ENCODE peak calls at places on chromosome 13, in four cellular contexts. One of them, this sample, is unnamed.

GRCh38 chr13:106367361-106367781 is 168.1 kb downstream of the EFNB2 start:
- DNase-seq in CD8-positive, alpha-beta T cell: no peak
- DNase-seq in posterior cingulate gyrus: no peak
- DNase-seq in stimulated activated CD8-positive, alpha-beta memory T cell treated with anti-CD3 and anti-CD28 coated beads, Interleukin-4, amount 100 ng/mL, for 24 hours: no peak
- DNase-seq in this sample: no peak

GRCh38 chr13:80011448-80012212 is 329.3 kb downstream of the SPRY2 start:
- DNase-seq in CD8-positive, alpha-beta T cell: no peak
- DNase-seq in posterior cingulate gyrus: no peak
- DNase-seq in stimulated activated CD8-positive, alpha-beta memory T cell treated with anti-CD3 and anti-CD28 coated beads, Interleukin-4, amount 100 ng/mL, for 24 hours: no peak
- DNase-seq in this sample: no peak

GRCh38 chr13:33280550-33280905 is 5.0 kb downstream of the STARD13 start:
- DNase-seq in CD8-positive, alpha-beta T cell: no peak
- DNase-seq in posterior cingulate gyrus: no peak
- DNase-seq in stimulated activated CD8-positive, alpha-beta memory T cell treated with anti-CD3 and anti-CD28 coated beads, Interleukin-4, amount 100 ng/mL, for 24 hours: no peak
- DNase-seq in this sample: no peak

GRCh38 chr13:34224877-34225276 is 406.9 kb downstream of the RFC3 start:
- DNase-seq in CD8-positive, alpha-beta T cell: no peak
- DNase-seq in posterior cingulate gyrus: no peak
- DNase-seq in stimulated activated CD8-positive, alpha-beta memory T cell treated with anti-CD3 and anti-CD28 coated beads, Interleukin-4, amount 100 ng/mL, for 24 hours: no peak
- DNase-seq in this sample: no peak

GRCh38 chr13:57582032-57582431 is 49.5 kb upstream of the PCDH17 start:
- DNase-seq in CD8-positive, alpha-beta T cell: no peak
- DNase-seq in posterior cingulate gyrus: no peak
- DNase-seq in stimulated activated CD8-positive, alpha-beta memory T cell treated with anti-CD3 and anti-CD28 coated beads, Interleukin-4, amount 100 ng/mL, for 24 hours: no peak
- DNase-seq in this sample: no peak

GRCh38 chr13:90302113-90302512 is 1045.4 kb upstream of the MIR17HG start:
- DNase-seq in CD8-positive, alpha-beta T cell: no peak
- DNase-seq in posterior cingulate gyrus: no peak
- DNase-seq in stimulated activated CD8-positive, alpha-beta memory T cell treated with anti-CD3 and anti-CD28 coated beads, Interleukin-4, amount 100 ng/mL, for 24 hours: no peak
- DNase-seq in this sample: no peak

GRCh38 chr13:20136781-20137703 is 23.8 kb downstream of the GJA3 start:
- DNase-seq in CD8-positive, alpha-beta T cell: peak
- DNase-seq in posterior cingulate gyrus: peak
- DNase-seq in stimulated activated CD8-positive, alpha-beta memory T cell treated with anti-CD3 and anti-CD28 coated beads, Interleukin-4, amount 100 ng/mL, for 24 hours: no peak
- DNase-seq in this sample: no peak

GRCh38 chr13:99746857-99747710 is 224.5 kb downstream of the ZIC5 start:
- DNase-seq in CD8-positive, alpha-beta T cell: no peak
- DNase-seq in posterior cingulate gyrus: peak
- DNase-seq in stimulated activated CD8-positive, alpha-beta memory T cell treated with anti-CD3 and anti-CD28 coated beads, Interleukin-4, amount 100 ng/mL, for 24 hours: no peak
- DNase-seq in this sample: no peak

GRCh38 chr13:64639206-64639605 is 2590.9 kb downstream of the PCDH9 start:
- DNase-seq in CD8-positive, alpha-beta T cell: no peak
- DNase-seq in posterior cingulate gyrus: no peak
- DNase-seq in stimulated activated CD8-positive, alpha-beta memory T cell treated with anti-CD3 and anti-CD28 coated beads, Interleukin-4, amount 100 ng/mL, for 24 hours: no peak
- DNase-seq in this sample: no peak

GRCh38 chr13:107459430-107459829 is 755.9 kb downstream of the LIG4 start:
- DNase-seq in CD8-positive, alpha-beta T cell: no peak
- DNase-seq in posterior cingulate gyrus: no peak
- DNase-seq in stimulated activated CD8-positive, alpha-beta memory T cell treated with anti-CD3 and anti-CD28 coated beads, Interleukin-4, amount 100 ng/mL, for 24 hours: no peak
- DNase-seq in this sample: no peak

GRCh38 chr13:114112826-114113322 is 19.5 kb downstream of the RASA3 start:
- DNase-seq in CD8-positive, alpha-beta T cell: no peak
- DNase-seq in posterior cingulate gyrus: no peak
- DNase-seq in stimulated activated CD8-positive, alpha-beta memory T cell treated with anti-CD3 and anti-CD28 coated beads, Interleukin-4, amount 100 ng/mL, for 24 hours: no peak
- DNase-seq in this sample: no peak

GRCh38 chr13:60759499-60759898 is 362.5 kb downstream of the TDRD3 start:
- DNase-seq in CD8-positive, alpha-beta T cell: no peak
- DNase-seq in posterior cingulate gyrus: no peak
- DNase-seq in stimulated activated CD8-positive, alpha-beta memory T cell treated with anti-CD3 and anti-CD28 coated beads, Interleukin-4, amount 100 ng/mL, for 24 hours: no peak
- DNase-seq in this sample: no peak

GRCh38 chr13:23344923-23345322 is 88.6 kb downstream of the SACS start:
- DNase-seq in CD8-positive, alpha-beta T cell: no peak
- DNase-seq in posterior cingulate gyrus: no peak
- DNase-seq in stimulated activated CD8-positive, alpha-beta memory T cell treated with anti-CD3 and anti-CD28 coated beads, Interleukin-4, amount 100 ng/mL, for 24 hours: no peak
- DNase-seq in this sample: no peak

GRCh38 chr13:101258071-101258470 is 158.2 kb downstream of the NALCN start:
- DNase-seq in CD8-positive, alpha-beta T cell: no peak
- DNase-seq in posterior cingulate gyrus: no peak
- DNase-seq in stimulated activated CD8-positive, alpha-beta memory T cell treated with anti-CD3 and anti-CD28 coated beads, Interleukin-4, amount 100 ng/mL, for 24 hours: peak
- DNase-seq in this sample: peak

GRCh38 chr13:112625698-112626097 is 37.7 kb upstream of the TUBGCP3 start:
- DNase-seq in CD8-positive, alpha-beta T cell: no peak
- DNase-seq in posterior cingulate gyrus: no peak
- DNase-seq in stimulated activated CD8-positive, alpha-beta memory T cell treated with anti-CD3 and anti-CD28 coated beads, Interleukin-4, amount 100 ng/mL, for 24 hours: no peak
- DNase-seq in this sample: no peak

GRCh38 chr13:107035778-107036177 is 467.8 kb upstream of the ARGLU1 start:
- DNase-seq in CD8-positive, alpha-beta T cell: no peak
- DNase-seq in posterior cingulate gyrus: no peak
- DNase-seq in stimulated activated CD8-positive, alpha-beta memory T cell treated with anti-CD3 and anti-CD28 coated beads, Interleukin-4, amount 100 ng/mL, for 24 hours: no peak
- DNase-seq in this sample: no peak

GRCh38 chr13:100870898-100871297 is 196.3 kb upstream of the TMTC4 start:
- DNase-seq in CD8-positive, alpha-beta T cell: no peak
- DNase-seq in posterior cingulate gyrus: no peak
- DNase-seq in stimulated activated CD8-positive, alpha-beta memory T cell treated with anti-CD3 and anti-CD28 coated beads, Interleukin-4, amount 100 ng/mL, for 24 hours: no peak
- DNase-seq in this sample: no peak

GRCh38 chr13:39259371-39259770 is 221.1 kb downstream of the NHLRC3 start:
- DNase-seq in CD8-positive, alpha-beta T cell: no peak
- DNase-seq in posterior cingulate gyrus: no peak
- DNase-seq in stimulated activated CD8-positive, alpha-beta memory T cell treated with anti-CD3 and anti-CD28 coated beads, Interleukin-4, amount 100 ng/mL, for 24 hours: no peak
- DNase-seq in this sample: peak

GRCh38 chr13:112968380-112968909 is 569 bp upstream of the MCF2L start:
- DNase-seq in CD8-positive, alpha-beta T cell: peak
- DNase-seq in posterior cingulate gyrus: peak
- DNase-seq in stimulated activated CD8-positive, alpha-beta memory T cell treated with anti-CD3 and anti-CD28 coated beads, Interleukin-4, amount 100 ng/mL, for 24 hours: peak
- DNase-seq in this sample: no peak

GRCh38 chr13:28489536-28489935 is 5.4 kb downstream of the FLT1 start:
- DNase-seq in CD8-positive, alpha-beta T cell: no peak
- DNase-seq in posterior cingulate gyrus: no peak
- DNase-seq in stimulated activated CD8-positive, alpha-beta memory T cell treated with anti-CD3 and anti-CD28 coated beads, Interleukin-4, amount 100 ng/mL, for 24 hours: no peak
- DNase-seq in this sample: no peak

GRCh38 chr13:57588639-57589038 is 42.9 kb upstream of the PCDH17 start:
- DNase-seq in CD8-positive, alpha-beta T cell: no peak
- DNase-seq in posterior cingulate gyrus: no peak
- DNase-seq in stimulated activated CD8-positive, alpha-beta memory T cell treated with anti-CD3 and anti-CD28 coated beads, Interleukin-4, amount 100 ng/mL, for 24 hours: no peak
- DNase-seq in this sample: no peak

GRCh38 chr13:52353116-52353718 is 52.8 kb downstream of the THSD1 start:
- DNase-seq in CD8-positive, alpha-beta T cell: no peak
- DNase-seq in posterior cingulate gyrus: no peak
- DNase-seq in stimulated activated CD8-positive, alpha-beta memory T cell treated with anti-CD3 and anti-CD28 coated beads, Interleukin-4, amount 100 ng/mL, for 24 hours: no peak
- DNase-seq in this sample: no peak

GRCh38 chr13:85314686-85315085 is 484.5 kb downstream of the SLITRK6 start:
- DNase-seq in CD8-positive, alpha-beta T cell: no peak
- DNase-seq in posterior cingulate gyrus: no peak
- DNase-seq in stimulated activated CD8-positive, alpha-beta memory T cell treated with anti-CD3 and anti-CD28 coated beads, Interleukin-4, amount 100 ng/mL, for 24 hours: no peak
- DNase-seq in this sample: no peak

GRCh38 chr13:35848316-35848715 is 282.9 kb downstream of the DCLK1 start:
- DNase-seq in CD8-positive, alpha-beta T cell: no peak
- DNase-seq in posterior cingulate gyrus: no peak
- DNase-seq in stimulated activated CD8-positive, alpha-beta memory T cell treated with anti-CD3 and anti-CD28 coated beads, Interleukin-4, amount 100 ng/mL, for 24 hours: no peak
- DNase-seq in this sample: no peak

GRCh38 chr13:99418663-99419140 is 82.6 kb upstream of the TM9SF2 start:
- DNase-seq in CD8-positive, alpha-beta T cell: no peak
- DNase-seq in posterior cingulate gyrus: no peak
- DNase-seq in stimulated activated CD8-positive, alpha-beta memory T cell treated with anti-CD3 and anti-CD28 coated beads, Interleukin-4, amount 100 ng/mL, for 24 hours: no peak
- DNase-seq in this sample: no peak

GRCh38 chr13:23618341-23618740 is 48.1 kb downstream of the TNFRSF19 start:
- DNase-seq in CD8-positive, alpha-beta T cell: no peak
- DNase-seq in posterior cingulate gyrus: no peak
- DNase-seq in stimulated activated CD8-positive, alpha-beta memory T cell treated with anti-CD3 and anti-CD28 coated beads, Interleukin-4, amount 100 ng/mL, for 24 hours: no peak
- DNase-seq in this sample: no peak

GRCh38 chr13:95494082-95494681 is 58.3 kb upstream of the CLDN10 start:
- DNase-seq in CD8-positive, alpha-beta T cell: no peak
- DNase-seq in posterior cingulate gyrus: no peak
- DNase-seq in stimulated activated CD8-positive, alpha-beta memory T cell treated with anti-CD3 and anti-CD28 coated beads, Interleukin-4, amount 100 ng/mL, for 24 hours: no peak
- DNase-seq in this sample: no peak

GRCh38 chr13:97975851-97976550 is 22.5 kb downstream of the IPO5 start:
- DNase-seq in CD8-positive, alpha-beta T cell: peak
- DNase-seq in posterior cingulate gyrus: peak
- DNase-seq in stimulated activated CD8-positive, alpha-beta memory T cell treated with anti-CD3 and anti-CD28 coated beads, Interleukin-4, amount 100 ng/mL, for 24 hours: peak
- DNase-seq in this sample: peak

GRCh38 chr13:100798739-100799361 is 124.3 kb upstream of the TMTC4 start:
- DNase-seq in CD8-positive, alpha-beta T cell: no peak
- DNase-seq in posterior cingulate gyrus: no peak
- DNase-seq in stimulated activated CD8-positive, alpha-beta memory T cell treated with anti-CD3 and anti-CD28 coated beads, Interleukin-4, amount 100 ng/mL, for 24 hours: no peak
- DNase-seq in this sample: no peak

GRCh38 chr13:34901577-34901976 is 40.5 kb upstream of the NBEA start:
- DNase-seq in CD8-positive, alpha-beta T cell: no peak
- DNase-seq in posterior cingulate gyrus: no peak
- DNase-seq in stimulated activated CD8-positive, alpha-beta memory T cell treated with anti-CD3 and anti-CD28 coated beads, Interleukin-4, amount 100 ng/mL, for 24 hours: no peak
- DNase-seq in this sample: no peak

GRCh38 chr13:56953965-56954364 is 186.8 kb upstream of the PRR20A start:
- DNase-seq in CD8-positive, alpha-beta T cell: no peak
- DNase-seq in posterior cingulate gyrus: no peak
- DNase-seq in stimulated activated CD8-positive, alpha-beta memory T cell treated with anti-CD3 and anti-CD28 coated beads, Interleukin-4, amount 100 ng/mL, for 24 hours: no peak
- DNase-seq in this sample: no peak

GRCh38 chr13:29507356-29507755 is 88.1 kb downstream of the SLC7A1 start:
- DNase-seq in CD8-positive, alpha-beta T cell: no peak
- DNase-seq in posterior cingulate gyrus: no peak
- DNase-seq in stimulated activated CD8-positive, alpha-beta memory T cell treated with anti-CD3 and anti-CD28 coated beads, Interleukin-4, amount 100 ng/mL, for 24 hours: no peak
- DNase-seq in this sample: no peak